ENCODE peak calls at places on chromosomes 5 and 9, in five cellular contexts. C is DMS 273 treated with DMSO at 0.1 percent for 48 hours, X is A549, E is T-cell, Y is amniotic stem cell. Q is an unnamed sample.

GRCh38 chr9:14340994-14341393 is 27.1 kb upstream of the NFIB start:
- DNase-seq in E (no peak), C (no peak), Y (no peak), X (no peak), Q (no peak)

GRCh38 chr9:127567119-127567897 is 44.8 kb upstream of the STXBP1 start:
- DNase-seq in E (no peak), Y (no peak), C (no peak), X (peak; percentile 61), Q (peak; percentile 59)

GRCh38 chr5:66985394-66985793 is 211.2 kb downstream of the CD180 start:
- DNase-seq in Y (no peak), X (no peak), C (no peak), E (no peak), Q (no peak)

GRCh38 chr5:28967848-28968247 is 1929.5 kb upstream of the CDH9 start:
- DNase-seq in C (no peak), E (no peak), X (no peak), Y (no peak), Q (no peak)

GRCh38 chr9:124770359-124771020 is 621 bp downstream of the NR6A1 start:
- DNase-seq in X (peak; percentile 53), C (no peak), Y (no peak), E (no peak), Q (peak; percentile 51)

GRCh38 chr5:1216211-1216917 is 8.8 kb upstream of the SLC6A18 start:
- DNase-seq in E (no peak), Y (no peak), X (no peak), C (no peak), Q (no peak)

GRCh38 chr9:120443489-120443888 is 136.5 kb downstream of the CDK5RAP2 start:
- DNase-seq in E (no peak), Y (no peak), X (no peak), C (no peak), Q (no peak)

GRCh38 chr9:4262735-4263141 is 37.1 kb downstream of the GLIS3 start:
- DNase-seq in E (no peak), X (peak; percentile 66), Y (peak; percentile 7), C (no peak), Q (no peak)

GRCh38 chr5:40381676-40382363 is 297.9 kb upstream of the PTGER4 start:
- DNase-seq in E (no peak), Y (no peak), C (no peak), X (peak; percentile 31), Q (no peak)

Q was measured in HAP-1.